ENCODE peak calls at places on chromosomes 1 and 21, in four cellular contexts. D is astrocyte of the cerebellum, C is stomach, A is GM23338. H is an unnamed sample.
A peak's percentile ranks its signal among the peaks of the same experiment; 100 is the strongest.

GRCh38 chr1:153977250-153978240 is at the start of gene JTB:
- DNase-seq in D (no peak), A (peak; percentile 96), C (peak; percentile 91), H (peak; percentile 92)

GRCh38 chr1:229029644-229030235 is 241.2 kb upstream of the RAB4A start:
- DNase-seq in A (no peak), C (no peak), D (no peak), H (peak; percentile 26)

GRCh38 chr1:109214695-109215623 is 1.2 kb downstream of the SARS1 start:
- DNase-seq in C (peak; percentile 40), D (peak; percentile 49), A (peak; percentile 59), H (peak; percentile 93)

GRCh38 chr1:67126111-67126746 is 8.5 kb downstream of the C1orf141 start:
- DNase-seq in A (peak; percentile 22), D (no peak), C (no peak), H (peak; percentile 30)

GRCh38 chr1:67583462-67583950 is 101.5 kb upstream of the GADD45A start:
- DNase-seq in A (no peak), C (no peak), D (peak; percentile 61), H (no peak)

GRCh38 chr1:156845055-156845952 is 13.6 kb downstream of the INSRR start:
- DNase-seq in C (no peak), A (peak; percentile 62), D (no peak), H (no peak)

GRCh38 chr1:225772323-225772768 is 5.3 kb upstream of the SRP9 start:
- DNase-seq in A (peak; percentile 96), D (peak; percentile 87), C (peak; percentile 93), H (peak; percentile 97)

GRCh38 chr21:27406297-27407009 is 439.6 kb upstream of the ADAMTS5 start:
- DNase-seq in D (no peak), A (no peak), C (no peak), H (peak; percentile 11)

GRCh38 chr1:53685272-53686051 is 53.5 kb downstream of the GLIS1 start:
- DNase-seq in C (no peak), D (no peak), A (no peak), H (peak; percentile 63)

GRCh38 chr1:220511183-220511582 is 16.8 kb upstream of the MARK1 start:
- DNase-seq in C (no peak), D (no peak), A (no peak), H (peak; percentile 35)

GRCh38 chr1:22861764-22862440 is 110.8 kb downstream of the LACTBL1 start:
- DNase-seq in D (peak; percentile 32), A (peak; percentile 56), C (no peak), H (peak; percentile 40)

GRCh38 chr1:78145105-78145580 is 99.4 kb downstream of the GIPC2 start:
- DNase-seq in D (peak; percentile 62), C (peak; percentile 56), A (peak; percentile 72), H (peak; percentile 73)

GRCh38 chr21:29465528-29465927 is 166.8 kb downstream of the BACH1 start:
- DNase-seq in D (no peak), C (no peak), A (no peak), H (no peak)

DNA sequence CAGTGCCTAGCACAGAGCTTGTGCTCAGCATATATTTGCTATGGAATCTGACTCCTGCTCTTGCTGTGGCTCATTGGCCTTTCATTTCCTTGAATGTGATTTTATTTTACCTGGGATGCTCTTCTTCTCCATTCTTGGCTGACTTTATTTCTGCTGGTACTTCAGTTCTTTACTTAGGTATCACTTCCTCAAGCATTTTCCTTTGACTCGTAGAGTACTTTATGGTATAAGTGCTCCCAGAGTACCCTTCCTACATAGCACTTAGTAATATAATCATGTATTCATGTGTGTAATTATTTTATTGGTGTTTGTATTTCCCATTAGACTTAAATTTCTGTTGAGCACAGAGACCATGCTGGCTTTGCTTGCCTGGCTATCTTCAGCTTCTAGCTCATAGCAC is 112.0 kb downstream of the NEK7 start:
- DNase-seq in C (no peak), D (no peak), A (no peak), H (no peak)
- H3K4me3 ChIP-seq in C (no peak overlapping the region), D (no peak overlapping the region), A (no peak overlapping the region), H (no peak overlapping the region)

GRCh38 chr1:55210990-55211389 is 4.2 kb downstream of the USP24 start:
- DNase-seq in D (no peak), C (no peak), A (no peak), H (no peak)

GRCh38 chr1:55211909-55212308 is 3.3 kb downstream of the USP24 start:
- DNase-seq in D (no peak), A (no peak), C (no peak), H (no peak)

GRCh38 chr1:55212349-55213028 is 2.7 kb downstream of the USP24 start:
- DNase-seq in D (no peak), A (peak; percentile 40), C (no peak), H (no peak)

GRCh38 chr1:55213029-55213884 is 1.9 kb downstream of the USP24 start:
- DNase-seq in A (no peak), D (no peak), C (no peak), H (no peak)

DNA sequence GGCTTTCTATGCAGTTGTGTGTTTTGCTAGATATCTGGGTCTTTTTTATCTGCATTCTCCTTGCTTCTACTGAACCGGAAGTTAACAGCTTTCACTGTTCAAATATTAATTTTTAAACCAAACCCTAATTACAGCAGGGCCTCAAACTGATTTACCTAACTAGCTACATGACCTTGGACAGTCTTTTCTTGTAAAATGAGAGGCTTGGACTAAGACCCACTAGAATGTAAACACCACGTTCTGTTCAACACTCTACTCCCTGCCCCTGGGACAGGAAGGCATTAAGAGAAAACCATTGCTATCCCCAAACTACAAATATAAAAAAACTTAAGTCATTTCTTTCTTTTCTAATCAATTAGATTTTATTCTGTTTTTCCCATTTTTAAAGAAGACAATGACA is 3.7 kb downstream of the USP24 start:
- DNase-seq in D (no peak), C (no peak), A (no peak), H (no peak)
- H3K4me3 ChIP-seq in D (no peak overlapping the region), C (no peak overlapping the region), A (no peak overlapping the region), H (no peak overlapping the region)

GRCh38 chr21:38660333-38661295 is 145.1 kb upstream of the ETS2 start:
- DNase-seq in C (no peak), D (no peak), A (peak; percentile 66), H (peak; percentile 38)

GRCh38 chr21:38663282-38663681 is 142.4 kb upstream of the ETS2 start:
- DNase-seq in A (no peak), D (no peak), C (no peak), H (no peak)

GRCh38 chr21:38662224-38662568 is 143.5 kb upstream of the ETS2 start:
- DNase-seq in C (no peak), D (no peak), A (peak; percentile 36), H (peak; percentile 5)

GRCh38 chr21:38661296-38662223 is 144.2 kb upstream of the ETS2 start:
- DNase-seq in D (peak; percentile 37), A (peak; percentile 66), C (no peak), H (peak; percentile 47)

DNA sequence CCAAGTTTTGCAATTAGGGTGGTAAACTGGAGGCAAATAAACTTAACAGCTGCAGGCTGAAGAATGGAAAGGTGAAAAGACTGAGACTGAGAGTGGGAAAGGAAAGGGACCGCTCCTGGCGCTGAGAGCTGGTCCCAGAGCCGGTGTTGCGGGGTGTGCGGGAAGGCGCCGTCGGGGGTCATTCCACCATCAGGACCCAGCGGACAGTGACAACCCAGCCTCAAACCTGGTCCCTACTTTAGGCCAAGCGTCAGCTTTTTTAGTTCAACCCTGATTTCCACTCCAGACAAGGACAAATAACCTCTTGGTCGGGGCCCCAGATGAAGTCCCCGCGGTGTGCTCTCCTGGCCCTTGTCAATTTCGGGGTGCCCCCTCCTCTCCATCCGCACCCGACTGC is 145.8 kb upstream of the ETS2 start:
- DNase-seq in A (peak; percentile 22), C (no peak), D (no peak), H (no peak)
- H3K4me3 ChIP-seq in A (peak overlapping the region; percentile 66), C (peak overlapping the region; percentile 49), D (peak overlapping the region; percentile 47), H (no peak overlapping the region)

GRCh38 chr1:205199090-205199930 is 12.2 kb downstream of the DSTYK start:
- DNase-seq in A (no peak), C (no peak), D (no peak), H (no peak)
- H3K4me3 ChIP-seq in A (no peak overlapping the region), C (no peak overlapping the region), D (no peak overlapping the region), H (no peak overlapping the region)

GRCh38 chr1:10211805-10212405 is 1.5 kb downstream of the KIF1B start:
- DNase-seq in A (no peak), C (no peak), D (no peak), H (no peak)
- H3K4me3 ChIP-seq in A (peak overlapping the region; percentile 100), C (peak overlapping the region; percentile 90), D (peak overlapping the region; percentile 98), H (peak overlapping the region; percentile 95)